ENCODE peak calls at places on chromosomes 5 and 9, in nine cellular contexts. One of them, this sample, is unnamed.

GRCh38 chr5:136174021-136174659 is 18.8 kb downstream of the SMIM32 start:
- DNase-seq in erythroblast: peak; percentile 59
- DNase-seq in IMR-90: peak; percentile 75
- DNase-seq in prostate gland: no peak
- DNase-seq in suprapubic skin: no peak
- DNase-seq in H54: no peak
- DNase-seq in breast epithelium: no peak
- DNase-seq in stomach: no peak
- DNase-seq in H1: no peak
- DNase-seq in this sample: no peak

GRCh38 chr5:68368280-68368679 is 152.7 kb downstream of the PIK3R1 start:
- DNase-seq in erythroblast: peak; percentile 54
- DNase-seq in IMR-90: peak; percentile 2
- DNase-seq in prostate gland: no peak
- DNase-seq in suprapubic skin: no peak
- DNase-seq in H54: no peak
- DNase-seq in breast epithelium: no peak
- DNase-seq in stomach: no peak
- DNase-seq in H1: no peak
- DNase-seq in this sample: no peak

GRCh38 chr5:43017438-43017820 is 22.7 kb downstream of the ANXA2R start:
- DNase-seq in erythroblast: peak; percentile 79
- DNase-seq in IMR-90: peak; percentile 55
- DNase-seq in prostate gland: no peak
- DNase-seq in suprapubic skin: no peak
- DNase-seq in H54: no peak
- DNase-seq in breast epithelium: no peak
- DNase-seq in stomach: no peak
- DNase-seq in H1: no peak
- DNase-seq in this sample: peak; percentile 90

GRCh38 chr5:57491369-57491965 is 8.9 kb upstream of the ACTBL2 start:
- DNase-seq in erythroblast: no peak
- DNase-seq in IMR-90: no peak
- DNase-seq in prostate gland: no peak
- DNase-seq in suprapubic skin: no peak
- DNase-seq in H54: no peak
- DNase-seq in breast epithelium: no peak
- DNase-seq in stomach: no peak
- DNase-seq in H1: no peak
- DNase-seq in this sample: no peak

GRCh38 chr9:93134740-93135444 is 841 bp upstream of the NINJ1 start:
- DNase-seq in erythroblast: no peak
- DNase-seq in IMR-90: peak; percentile 82
- DNase-seq in prostate gland: no peak
- DNase-seq in suprapubic skin: no peak
- DNase-seq in H54: no peak
- DNase-seq in breast epithelium: no peak
- DNase-seq in stomach: no peak
- DNase-seq in H1: no peak
- DNase-seq in this sample: no peak

GRCh38 chr5:141716009-141716408 is 34.0 kb upstream of the ARAP3 start:
- DNase-seq in erythroblast: no peak
- DNase-seq in IMR-90: no peak
- DNase-seq in prostate gland: peak; percentile 71
- DNase-seq in suprapubic skin: no peak
- DNase-seq in H54: no peak
- DNase-seq in breast epithelium: peak; percentile 24
- DNase-seq in stomach: no peak
- DNase-seq in H1: no peak
- DNase-seq in this sample: no peak

GRCh38 chr5:4553968-4554367 is 586.2 kb upstream of the ADAMTS16 start:
- DNase-seq in erythroblast: no peak
- DNase-seq in IMR-90: no peak
- DNase-seq in prostate gland: no peak
- DNase-seq in suprapubic skin: no peak
- DNase-seq in H54: no peak
- DNase-seq in breast epithelium: no peak
- DNase-seq in stomach: no peak
- DNase-seq in H1: no peak
- DNase-seq in this sample: no peak

GRCh38 chr5:154365823-154366222 is 80.0 kb upstream of the SAP30L start:
- DNase-seq in erythroblast: peak; percentile 20
- DNase-seq in IMR-90: peak; percentile 58
- DNase-seq in prostate gland: no peak
- DNase-seq in suprapubic skin: no peak
- DNase-seq in H54: no peak
- DNase-seq in breast epithelium: no peak
- DNase-seq in stomach: no peak
- DNase-seq in H1: no peak
- DNase-seq in this sample: no peak

GRCh38 chr5:111061618-111062017 is 9.9 kb upstream of the TSLP start:
- DNase-seq in erythroblast: no peak
- DNase-seq in IMR-90: no peak
- DNase-seq in prostate gland: no peak
- DNase-seq in suprapubic skin: no peak
- DNase-seq in H54: no peak
- DNase-seq in breast epithelium: no peak
- DNase-seq in stomach: no peak
- DNase-seq in H1: no peak
- DNase-seq in this sample: no peak

GRCh38 chr5:102911973-102912372 is 156.9 kb downstream of the PAM start:
- DNase-seq in erythroblast: no peak
- DNase-seq in IMR-90: peak; percentile 79
- DNase-seq in prostate gland: no peak
- DNase-seq in suprapubic skin: no peak
- DNase-seq in H54: no peak
- DNase-seq in breast epithelium: no peak
- DNase-seq in stomach: no peak
- DNase-seq in H1: no peak
- DNase-seq in this sample: no peak

GRCh38 chr9:129514891-129515290 is 106.0 kb downstream of the C9orf50 start:
- DNase-seq in erythroblast: no peak
- DNase-seq in IMR-90: no peak
- DNase-seq in prostate gland: no peak
- DNase-seq in suprapubic skin: peak; percentile 29
- DNase-seq in H54: no peak
- DNase-seq in breast epithelium: no peak
- DNase-seq in stomach: no peak
- DNase-seq in H1: no peak
- DNase-seq in this sample: no peak

GRCh38 chr5:96293966-96294886 is 138.8 kb downstream of the PCSK1 start:
- DNase-seq in erythroblast: no peak
- DNase-seq in IMR-90: peak; percentile 82
- DNase-seq in prostate gland: no peak
- DNase-seq in suprapubic skin: no peak
- DNase-seq in H54: no peak
- DNase-seq in breast epithelium: no peak
- DNase-seq in stomach: no peak
- DNase-seq in H1: no peak
- DNase-seq in this sample: no peak

GRCh38 chr5:142587354-142587965 is 98.4 kb downstream of the FGF1 start:
- DNase-seq in erythroblast: peak; percentile 63
- DNase-seq in IMR-90: peak; percentile 59
- DNase-seq in prostate gland: no peak
- DNase-seq in suprapubic skin: no peak
- DNase-seq in H54: peak; percentile 24
- DNase-seq in breast epithelium: no peak
- DNase-seq in stomach: peak; percentile 32
- DNase-seq in H1: peak; percentile 65
- DNase-seq in this sample: peak; percentile 29

GRCh38 chr9:103301051-103301450 is 305.9 kb downstream of the CYLC2 start:
- DNase-seq in erythroblast: no peak
- DNase-seq in IMR-90: no peak
- DNase-seq in prostate gland: no peak
- DNase-seq in suprapubic skin: no peak
- DNase-seq in H54: no peak
- DNase-seq in breast epithelium: no peak
- DNase-seq in stomach: no peak
- DNase-seq in H1: no peak
- DNase-seq in this sample: no peak

GRCh38 chr5:64505769-64506566 is at the start of gene RGS7BP:
- DNase-seq in erythroblast: no peak
- DNase-seq in IMR-90: peak; percentile 7
- DNase-seq in prostate gland: peak; percentile 26
- DNase-seq in suprapubic skin: no peak
- DNase-seq in H54: no peak
- DNase-seq in breast epithelium: no peak
- DNase-seq in stomach: peak; percentile 29
- DNase-seq in H1: peak; percentile 78
- DNase-seq in this sample: no peak

GRCh38 chr5:6729400-6730310 is 16.4 kb downstream of the TENT4A start:
- DNase-seq in erythroblast: peak; percentile 57
- DNase-seq in IMR-90: no peak
- DNase-seq in prostate gland: no peak
- DNase-seq in suprapubic skin: no peak
- DNase-seq in H54: no peak
- DNase-seq in breast epithelium: no peak
- DNase-seq in stomach: peak; percentile 51
- DNase-seq in H1: no peak
- DNase-seq in this sample: no peak
- TF ChIP-seq POLR2A in erythroblast: no peak
- TF ChIP-seq POLR2A in IMR-90: no peak
- TF ChIP-seq POLR2A in prostate gland: no peak
- TF ChIP-seq POLR2A in suprapubic skin: no peak
- TF ChIP-seq POLR2A in H54: no peak
- TF ChIP-seq POLR2A in breast epithelium: no peak
- TF ChIP-seq POLR2A in stomach: no peak
- TF ChIP-seq POLR2A in H1: no peak
- TF ChIP-seq POLR2A in this sample: no peak

DNA sequence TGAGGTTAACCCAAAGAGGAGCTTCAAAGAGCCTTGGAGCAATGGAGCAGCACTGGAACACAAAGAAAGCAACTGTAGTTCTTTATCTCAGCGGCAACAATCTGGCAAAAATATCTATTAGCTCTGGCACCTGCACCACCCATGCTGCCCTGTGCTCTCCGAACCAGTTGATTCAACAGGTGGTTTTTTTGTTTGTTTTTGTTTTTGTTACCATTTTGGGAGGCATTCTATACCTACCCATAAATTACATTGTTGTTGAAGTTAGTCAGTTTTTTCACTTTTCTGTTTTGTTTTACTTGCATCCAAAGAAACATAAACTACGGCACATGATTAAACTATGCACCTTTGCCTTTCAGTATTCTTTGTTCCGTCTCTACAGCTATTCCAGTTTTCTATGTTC is 16.2 kb downstream of the ESM1 start:
- DNase-seq in erythroblast: no peak
- DNase-seq in IMR-90: no peak
- DNase-seq in prostate gland: no peak
- DNase-seq in suprapubic skin: no peak
- DNase-seq in H54: no peak
- DNase-seq in breast epithelium: no peak
- DNase-seq in stomach: no peak
- DNase-seq in H1: no peak
- DNase-seq in this sample: no peak
- TF ChIP-seq POLR2A in erythroblast: no peak
- TF ChIP-seq POLR2A in IMR-90: no peak
- TF ChIP-seq POLR2A in prostate gland: no peak
- TF ChIP-seq POLR2A in suprapubic skin: no peak
- TF ChIP-seq POLR2A in H54: no peak
- TF ChIP-seq POLR2A in breast epithelium: no peak
- TF ChIP-seq POLR2A in stomach: no peak
- TF ChIP-seq POLR2A in H1: no peak
- TF ChIP-seq POLR2A in this sample: no peak

DNA sequence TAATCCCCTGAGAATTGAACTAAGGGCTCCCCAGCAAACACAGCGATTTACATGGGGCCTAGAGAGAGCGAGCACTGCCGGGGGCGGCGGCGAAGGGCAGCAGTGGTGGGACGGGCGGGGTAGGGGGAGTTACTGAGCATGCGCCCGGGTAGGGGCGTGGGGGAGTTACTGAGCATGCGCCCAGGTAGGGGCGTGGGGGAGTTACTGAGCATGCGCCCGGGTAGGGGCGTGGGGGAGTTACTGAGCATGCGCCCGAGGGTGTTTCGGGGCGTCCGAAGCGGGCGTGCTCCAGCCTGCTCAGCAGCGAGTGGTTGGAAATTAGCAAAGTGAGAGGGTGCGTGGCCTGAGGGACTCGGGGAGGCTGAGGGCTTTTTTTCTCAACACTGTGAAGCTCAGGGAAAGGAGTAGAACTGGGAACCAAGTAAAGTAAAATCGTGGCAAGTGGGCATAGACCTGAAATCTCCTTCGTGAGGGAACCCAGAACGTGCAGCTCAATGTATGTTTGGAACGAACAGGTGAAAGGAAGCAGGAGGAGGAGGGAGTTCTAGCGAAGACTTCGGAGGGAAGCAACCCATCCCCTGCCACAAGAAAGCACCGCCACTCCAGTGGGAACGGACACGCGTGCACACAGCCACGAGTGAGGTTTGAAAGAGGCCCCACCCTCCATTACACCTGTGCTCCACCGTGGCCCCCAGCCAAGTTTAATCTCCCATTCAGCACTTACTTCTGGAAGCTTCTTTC is 255.5 kb downstream of the DOCK8 start:
- DNase-seq in erythroblast: peak; percentile 94
- DNase-seq in IMR-90: peak; percentile 64
- DNase-seq in prostate gland: peak; percentile 84
- DNase-seq in suprapubic skin: peak; percentile 90
- DNase-seq in H54: no peak
- DNase-seq in breast epithelium: peak; percentile 73
- DNase-seq in stomach: peak; percentile 87
- DNase-seq in H1: peak; percentile 84
- DNase-seq in this sample: peak; percentile 68
- TF ChIP-seq POLR2A in erythroblast: peak; percentile 60
- TF ChIP-seq POLR2A in IMR-90: no peak
- TF ChIP-seq POLR2A in prostate gland: peak; percentile 54
- TF ChIP-seq POLR2A in suprapubic skin: no peak
- TF ChIP-seq POLR2A in H54: peak; percentile 31
- TF ChIP-seq POLR2A in breast epithelium: no peak
- TF ChIP-seq POLR2A in stomach: peak; percentile 38
- TF ChIP-seq POLR2A in H1: peak; percentile 48
- TF ChIP-seq POLR2A in this sample: no peak

GRCh38 chr9:88824711-88825110 is 166.6 kb upstream of the S1PR3 start:
- DNase-seq in erythroblast: no peak
- DNase-seq in IMR-90: no peak
- DNase-seq in prostate gland: no peak
- DNase-seq in suprapubic skin: no peak
- DNase-seq in H54: no peak
- DNase-seq in breast epithelium: no peak
- DNase-seq in stomach: no peak
- DNase-seq in H1: no peak
- DNase-seq in this sample: no peak

GRCh38 chr9:88819471-88819870 is 171.8 kb upstream of the S1PR3 start:
- DNase-seq in erythroblast: no peak
- DNase-seq in IMR-90: no peak
- DNase-seq in prostate gland: no peak
- DNase-seq in suprapubic skin: no peak
- DNase-seq in H54: no peak
- DNase-seq in breast epithelium: no peak
- DNase-seq in stomach: no peak
- DNase-seq in H1: no peak
- DNase-seq in this sample: no peak

GRCh38 chr9:88820055-88820454 is 171.2 kb upstream of the S1PR3 start:
- DNase-seq in erythroblast: no peak
- DNase-seq in IMR-90: no peak
- DNase-seq in prostate gland: no peak
- DNase-seq in suprapubic skin: no peak
- DNase-seq in H54: no peak
- DNase-seq in breast epithelium: no peak
- DNase-seq in stomach: no peak
- DNase-seq in H1: peak; percentile 33
- DNase-seq in this sample: no peak

GRCh38 chr9:88821033-88821748 is 170.1 kb upstream of the S1PR3 start:
- DNase-seq in erythroblast: no peak
- DNase-seq in IMR-90: no peak
- DNase-seq in prostate gland: no peak
- DNase-seq in suprapubic skin: no peak
- DNase-seq in H54: no peak
- DNase-seq in breast epithelium: no peak
- DNase-seq in stomach: no peak
- DNase-seq in H1: no peak
- DNase-seq in this sample: no peak

GRCh38 chr9:88821749-88822106 is 169.5 kb upstream of the S1PR3 start:
- DNase-seq in erythroblast: no peak
- DNase-seq in IMR-90: no peak
- DNase-seq in prostate gland: no peak
- DNase-seq in suprapubic skin: no peak
- DNase-seq in H54: no peak
- DNase-seq in breast epithelium: no peak
- DNase-seq in stomach: no peak
- DNase-seq in H1: peak; percentile 22
- DNase-seq in this sample: no peak
- TF ChIP-seq POLR2A in erythroblast: no peak
- TF ChIP-seq POLR2A in IMR-90: no peak
- TF ChIP-seq POLR2A in prostate gland: no peak
- TF ChIP-seq POLR2A in suprapubic skin: no peak
- TF ChIP-seq POLR2A in H54: no peak
- TF ChIP-seq POLR2A in breast epithelium: no peak
- TF ChIP-seq POLR2A in stomach: no peak
- TF ChIP-seq POLR2A in H1: no peak
- TF ChIP-seq POLR2A in this sample: no peak